ENCODE peak calls at places on chromosomes 12 and 14, in seven cellular contexts. One of them, this sample, is unnamed.

GRCh38 chr14:29518335-29518734 is 409.3 kb downstream of the PRKD1 start:
- DNase-seq in mesothelial cell of epicardium: no peak
- DNase-seq in AG09309: no peak
- DNase-seq in left lung: no peak
- DNase-seq in choroid plexus epithelial cell: peak; percentile 54
- DNase-seq in A549: no peak
- DNase-seq in GM12865: no peak
- DNase-seq in this sample: no peak

GRCh38 chr12:88111074-88111652 is 30.7 kb downstream of the CEP290 start:
- DNase-seq in mesothelial cell of epicardium: no peak
- DNase-seq in AG09309: peak; percentile 21
- DNase-seq in left lung: no peak
- DNase-seq in choroid plexus epithelial cell: peak; percentile 80
- DNase-seq in A549: peak; percentile 20
- DNase-seq in GM12865: peak; percentile 44
- DNase-seq in this sample: no peak

GRCh38 chr12:121388421-121388981 is 11.4 kb upstream of the RNF34 start:
- DNase-seq in mesothelial cell of epicardium: no peak
- DNase-seq in AG09309: peak; percentile 43
- DNase-seq in left lung: no peak
- DNase-seq in choroid plexus epithelial cell: peak; percentile 14
- DNase-seq in A549: no peak
- DNase-seq in GM12865: no peak
- DNase-seq in this sample: no peak

GRCh38 chr12:47980779-47981495 is 17.5 kb downstream of the TMEM106C start:
- DNase-seq in mesothelial cell of epicardium: no peak
- DNase-seq in AG09309: no peak
- DNase-seq in left lung: no peak
- DNase-seq in choroid plexus epithelial cell: no peak
- DNase-seq in A549: no peak
- DNase-seq in GM12865: no peak
- DNase-seq in this sample: no peak

GRCh38 chr14:75911883-75912282 is 69.9 kb downstream of the TGFB3 start:
- DNase-seq in mesothelial cell of epicardium: no peak
- DNase-seq in AG09309: no peak
- DNase-seq in left lung: no peak
- DNase-seq in choroid plexus epithelial cell: peak; percentile 67
- DNase-seq in A549: no peak
- DNase-seq in GM12865: no peak
- DNase-seq in this sample: no peak

GRCh38 chr14:92590941-92591340 is 77.4 kb downstream of the RIN3 start:
- DNase-seq in mesothelial cell of epicardium: no peak
- DNase-seq in AG09309: no peak
- DNase-seq in left lung: no peak
- DNase-seq in choroid plexus epithelial cell: no peak
- DNase-seq in A549: no peak
- DNase-seq in GM12865: no peak
- DNase-seq in this sample: no peak

GRCh38 chr12:48445538-48445937 is 26.8 kb upstream of the ANP32D start:
- DNase-seq in mesothelial cell of epicardium: no peak
- DNase-seq in AG09309: no peak
- DNase-seq in left lung: no peak
- DNase-seq in choroid plexus epithelial cell: no peak
- DNase-seq in A549: no peak
- DNase-seq in GM12865: no peak
- DNase-seq in this sample: no peak

GRCh38 chr14:51933191-51933590 is 56.2 kb upstream of the RTRAF start:
- DNase-seq in mesothelial cell of epicardium: no peak
- DNase-seq in AG09309: no peak
- DNase-seq in left lung: no peak
- DNase-seq in choroid plexus epithelial cell: no peak
- DNase-seq in A549: no peak
- DNase-seq in GM12865: no peak
- DNase-seq in this sample: no peak

GRCh38 chr12:113222730-113223531 is 1.7 kb downstream of the TPCN1 start:
- DNase-seq in mesothelial cell of epicardium: no peak
- DNase-seq in AG09309: peak; percentile 64
- DNase-seq in left lung: no peak
- DNase-seq in choroid plexus epithelial cell: peak; percentile 94
- DNase-seq in A549: peak; percentile 74
- DNase-seq in GM12865: peak; percentile 54
- DNase-seq in this sample: peak; percentile 62

GRCh38 chr12:47158792-47159191 is 79.0 kb upstream of the AMIGO2 start:
- DNase-seq in mesothelial cell of epicardium: no peak
- DNase-seq in AG09309: no peak
- DNase-seq in left lung: no peak
- DNase-seq in choroid plexus epithelial cell: no peak
- DNase-seq in A549: no peak
- DNase-seq in GM12865: no peak
- DNase-seq in this sample: no peak

GRCh38 chr14:55303646-55304277 is 32.5 kb downstream of the FBXO34 start:
- DNase-seq in mesothelial cell of epicardium: no peak
- DNase-seq in AG09309: no peak
- DNase-seq in left lung: no peak
- DNase-seq in choroid plexus epithelial cell: peak; percentile 5
- DNase-seq in A549: no peak
- DNase-seq in GM12865: peak; percentile 54
- DNase-seq in this sample: no peak

GRCh38 chr12:93894391-93895095 is 217.4 kb downstream of the CRADD start:
- DNase-seq in mesothelial cell of epicardium: no peak
- DNase-seq in AG09309: no peak
- DNase-seq in left lung: peak; percentile 75
- DNase-seq in choroid plexus epithelial cell: peak; percentile 70
- DNase-seq in A549: no peak
- DNase-seq in GM12865: no peak
- DNase-seq in this sample: peak; percentile 88

GRCh38 chr12:93892431-93893210 is 215.4 kb downstream of the CRADD start:
- DNase-seq in mesothelial cell of epicardium: no peak
- DNase-seq in AG09309: no peak
- DNase-seq in left lung: no peak
- DNase-seq in choroid plexus epithelial cell: no peak
- DNase-seq in A549: no peak
- DNase-seq in GM12865: no peak
- DNase-seq in this sample: no peak

GRCh38 chr12:93896962-93897361 is 219.8 kb downstream of the CRADD start:
- DNase-seq in mesothelial cell of epicardium: no peak
- DNase-seq in AG09309: no peak
- DNase-seq in left lung: no peak
- DNase-seq in choroid plexus epithelial cell: no peak
- DNase-seq in A549: no peak
- DNase-seq in GM12865: no peak
- DNase-seq in this sample: no peak

GRCh38 chr12:93895096-93895460 is 217.9 kb downstream of the CRADD start:
- DNase-seq in mesothelial cell of epicardium: no peak
- DNase-seq in AG09309: no peak
- DNase-seq in left lung: no peak
- DNase-seq in choroid plexus epithelial cell: peak; percentile 64
- DNase-seq in A549: no peak
- DNase-seq in GM12865: no peak
- DNase-seq in this sample: no peak

DNA sequence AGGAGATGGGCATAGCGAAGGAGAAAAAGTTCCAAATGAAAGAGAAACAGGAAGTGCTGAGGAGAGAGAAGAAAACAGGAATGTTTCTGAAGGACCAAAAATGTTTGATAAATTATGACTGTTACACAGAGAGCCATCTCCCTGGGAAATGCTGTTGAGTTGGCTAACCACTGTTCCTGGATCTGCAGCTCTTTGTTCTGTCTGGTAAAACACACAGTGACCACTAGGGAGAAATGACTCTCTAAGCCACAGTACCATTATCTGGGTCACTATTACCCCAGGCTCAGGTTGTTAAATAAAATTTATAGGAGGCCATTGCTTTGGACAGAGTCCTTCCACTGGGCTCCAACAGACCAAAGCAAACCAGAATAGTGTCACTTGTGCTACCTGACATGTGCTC is 219.3 kb downstream of the CRADD start:
- DNase-seq in mesothelial cell of epicardium: no peak
- DNase-seq in AG09309: no peak
- DNase-seq in left lung: no peak
- DNase-seq in choroid plexus epithelial cell: peak; percentile 19
- DNase-seq in A549: peak; percentile 16
- DNase-seq in GM12865: no peak
- DNase-seq in this sample: no peak
- TF ChIP-seq CTCF in mesothelial cell of epicardium: no peak
- TF ChIP-seq CTCF in AG09309: no peak
- TF ChIP-seq CTCF in left lung: no peak
- TF ChIP-seq CTCF in choroid plexus epithelial cell: peak; percentile 32
- TF ChIP-seq CTCF in A549: no peak
- TF ChIP-seq CTCF in GM12865: peak; percentile 16
- TF ChIP-seq CTCF in this sample: peak; percentile 23

GRCh38 chr14:46646796-46647195 is 4.8 kb downstream of the RPL10L start:
- DNase-seq in mesothelial cell of epicardium: no peak
- DNase-seq in AG09309: no peak
- DNase-seq in left lung: no peak
- DNase-seq in choroid plexus epithelial cell: no peak
- DNase-seq in A549: no peak
- DNase-seq in GM12865: no peak
- DNase-seq in this sample: no peak

GRCh38 chr14:46653031-46653775 is 1.6 kb upstream of the RPL10L start:
- DNase-seq in mesothelial cell of epicardium: no peak
- DNase-seq in AG09309: no peak
- DNase-seq in left lung: no peak
- DNase-seq in choroid plexus epithelial cell: no peak
- DNase-seq in A549: no peak
- DNase-seq in GM12865: no peak
- DNase-seq in this sample: no peak

GRCh38 chr14:46651526-46652144 is at the start of gene RPL10L:
- DNase-seq in mesothelial cell of epicardium: no peak
- DNase-seq in AG09309: no peak
- DNase-seq in left lung: peak; percentile 49
- DNase-seq in choroid plexus epithelial cell: no peak
- DNase-seq in A549: no peak
- DNase-seq in GM12865: no peak
- DNase-seq in this sample: no peak
- TF ChIP-seq CTCF in mesothelial cell of epicardium: no peak
- TF ChIP-seq CTCF in AG09309: peak; percentile 10
- TF ChIP-seq CTCF in left lung: no peak
- TF ChIP-seq CTCF in choroid plexus epithelial cell: peak; percentile 7
- TF ChIP-seq CTCF in A549: no peak
- TF ChIP-seq CTCF in GM12865: peak; percentile 17
- TF ChIP-seq CTCF in this sample: no peak

DNA sequence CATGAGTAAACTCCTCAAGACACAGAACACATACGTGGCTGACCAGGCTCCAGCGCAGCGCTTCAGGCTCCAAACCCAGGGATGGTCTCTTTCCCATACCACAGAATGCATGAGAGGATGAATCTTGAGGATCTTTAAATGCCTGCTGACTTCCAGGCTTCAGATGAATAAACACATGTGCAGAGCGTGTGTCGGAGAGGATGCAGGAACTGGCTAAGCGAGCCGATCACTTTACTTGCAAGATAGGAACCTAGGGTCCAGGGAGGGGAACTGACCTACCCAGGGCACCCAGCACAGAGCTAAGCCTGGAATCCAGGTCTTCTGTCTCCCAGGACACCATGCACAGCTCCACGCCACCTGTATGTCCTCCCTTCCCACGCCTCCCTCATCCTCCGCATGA is 209.8 kb downstream of the BCL11B start:
- DNase-seq in mesothelial cell of epicardium: no peak
- DNase-seq in AG09309: no peak
- DNase-seq in left lung: no peak
- DNase-seq in choroid plexus epithelial cell: no peak
- DNase-seq in A549: no peak
- DNase-seq in GM12865: no peak
- DNase-seq in this sample: no peak
- TF ChIP-seq CTCF in mesothelial cell of epicardium: no peak
- TF ChIP-seq CTCF in AG09309: no peak
- TF ChIP-seq CTCF in left lung: no peak
- TF ChIP-seq CTCF in choroid plexus epithelial cell: no peak
- TF ChIP-seq CTCF in A549: no peak
- TF ChIP-seq CTCF in GM12865: no peak
- TF ChIP-seq CTCF in this sample: no peak

GRCh38 chr14:96304956-96305355 is 48.9 kb downstream of the BDKRB1 start:
- DNase-seq in mesothelial cell of epicardium: no peak
- DNase-seq in AG09309: no peak
- DNase-seq in left lung: no peak
- DNase-seq in choroid plexus epithelial cell: no peak
- DNase-seq in A549: no peak
- DNase-seq in GM12865: no peak
- DNase-seq in this sample: no peak
- TF ChIP-seq CTCF in mesothelial cell of epicardium: peak; percentile 38
- TF ChIP-seq CTCF in AG09309: no peak
- TF ChIP-seq CTCF in left lung: no peak
- TF ChIP-seq CTCF in choroid plexus epithelial cell: peak; percentile 33
- TF ChIP-seq CTCF in A549: peak; percentile 20
- TF ChIP-seq CTCF in GM12865: no peak
- TF ChIP-seq CTCF in this sample: no peak

DNA sequence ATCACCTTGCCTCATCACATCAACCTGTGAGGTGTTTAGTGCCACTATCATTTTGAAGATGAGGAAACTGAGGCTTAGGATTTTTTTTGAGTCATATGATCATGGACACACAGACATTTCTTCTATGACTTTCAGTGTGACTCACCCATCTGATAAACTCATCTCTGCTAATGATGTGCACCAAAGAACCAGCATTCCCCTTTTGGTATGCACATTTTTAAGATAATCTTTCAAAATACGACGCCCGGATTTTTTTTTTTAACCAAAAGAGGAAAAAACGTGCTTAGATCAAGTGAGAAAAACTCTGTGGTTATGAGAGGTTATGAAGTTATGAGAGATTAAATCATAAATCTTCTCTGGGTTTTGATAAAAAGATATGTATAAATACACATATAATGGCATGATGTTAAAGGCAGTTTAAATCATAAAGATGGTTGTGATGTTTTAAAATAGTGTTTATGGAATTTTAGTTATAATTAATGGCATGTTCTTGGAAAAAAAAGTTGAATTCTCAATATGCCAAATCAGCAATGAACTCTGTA is 948.1 kb downstream of the TMTC2 start:
- DNase-seq in mesothelial cell of epicardium: no peak
- DNase-seq in AG09309: no peak
- DNase-seq in left lung: no peak
- DNase-seq in choroid plexus epithelial cell: no peak
- DNase-seq in A549: no peak
- DNase-seq in GM12865: no peak
- DNase-seq in this sample: no peak
- TF ChIP-seq CTCF in mesothelial cell of epicardium: no peak
- TF ChIP-seq CTCF in AG09309: no peak
- TF ChIP-seq CTCF in left lung: no peak
- TF ChIP-seq CTCF in choroid plexus epithelial cell: no peak
- TF ChIP-seq CTCF in A549: no peak
- TF ChIP-seq CTCF in GM12865: no peak
- TF ChIP-seq CTCF in this sample: no peak

GRCh38 chr12:59596232-59597143 is 659 bp downstream of the SLC16A7 start:
- DNase-seq in mesothelial cell of epicardium: peak; percentile 30
- DNase-seq in AG09309: peak; percentile 65
- DNase-seq in left lung: peak; percentile 90
- DNase-seq in choroid plexus epithelial cell: peak; percentile 82
- DNase-seq in A549: peak; percentile 3
- DNase-seq in GM12865: peak; percentile 92
- DNase-seq in this sample: peak; percentile 83
- TF ChIP-seq CTCF in mesothelial cell of epicardium: no peak
- TF ChIP-seq CTCF in AG09309: peak; percentile 25
- TF ChIP-seq CTCF in left lung: no peak
- TF ChIP-seq CTCF in choroid plexus epithelial cell: no peak
- TF ChIP-seq CTCF in A549: no peak
- TF ChIP-seq CTCF in GM12865: no peak
- TF ChIP-seq CTCF in this sample: no peak

This sample was measured in left ventricle myocardium inferior.